ENCODE peak calls at places on chromosomes 1 and 21, in four cellular contexts. Q, H, F and N are unnamed samples. For H3K36me3, the result is how much of the 10 kb centered on the place peaks cover.

GRCh38 chr1:83725735-83726360 is 273.1 kb downstream of the TTLL7 start:
- DNase-seq in Q (no peak), H (no peak), F (no peak), N (no peak)

GRCh38 chr1:199096601-199097000 is 457.8 kb downstream of the PTPRC start:
- DNase-seq in Q (no peak), H (no peak), F (no peak), N (no peak)

GRCh38 chr1:154329152-154329521 is 3.8 kb downstream of the ATP8B2 start:
- DNase-seq in Q (no peak), H (no peak), F (no peak), N (no peak)

GRCh38 chr1:76068542-76068941 is 6.0 kb upstream of the ST6GALNAC3 start:
- DNase-seq in Q (no peak), H (no peak), F (no peak), N (no peak)

GRCh38 chr21:17105972-17106371 is 406.9 kb upstream of the CXADR start:
- DNase-seq in Q (no peak), H (no peak), F (no peak), N (no peak)

GRCh38 chr21:16302851-16303282 is 573.1 kb downstream of the USP25 start:
- DNase-seq in Q (no peak), H (peak), F (no peak), N (peak)

GRCh38 chr1:43605761-43606160 is 44.2 kb upstream of the KDM4A start:
- DNase-seq in Q (no peak), H (no peak), F (no peak), N (no peak)

GRCh38 chr1:94646151-94646643 is 104.6 kb upstream of the F3 start:
- DNase-seq in Q (no peak), H (no peak), F (no peak), N (no peak)

GRCh38 chr1:230356190-230356589 is 69.9 kb downstream of the PGBD5 start:
- DNase-seq in Q (no peak), H (no peak), F (no peak), N (no peak)

GRCh38 chr1:94358630-94359599 is 59.3 kb upstream of the ABCD3 start:
- DNase-seq in Q (peak), H (peak), F (no peak), N (no peak)

GRCh38 chr1:182054698-182055326 is 6.7 kb downstream of the ZNF648 start:
- DNase-seq in Q (no peak), H (no peak), F (no peak), N (peak)

GRCh38 chr1:229093258-229093540 is 177.7 kb upstream of the RAB4A start:
- DNase-seq in Q (no peak), H (no peak), F (no peak), N (no peak)

GRCh38 chr21:35036521-35037383 is 12.3 kb downstream of the RUNX1 start:
- DNase-seq in Q (no peak), H (no peak), F (no peak), N (no peak)
- H3K27ac ChIP-seq in Q (no peak), H (peak), F (peak), N (no peak)

DNA sequence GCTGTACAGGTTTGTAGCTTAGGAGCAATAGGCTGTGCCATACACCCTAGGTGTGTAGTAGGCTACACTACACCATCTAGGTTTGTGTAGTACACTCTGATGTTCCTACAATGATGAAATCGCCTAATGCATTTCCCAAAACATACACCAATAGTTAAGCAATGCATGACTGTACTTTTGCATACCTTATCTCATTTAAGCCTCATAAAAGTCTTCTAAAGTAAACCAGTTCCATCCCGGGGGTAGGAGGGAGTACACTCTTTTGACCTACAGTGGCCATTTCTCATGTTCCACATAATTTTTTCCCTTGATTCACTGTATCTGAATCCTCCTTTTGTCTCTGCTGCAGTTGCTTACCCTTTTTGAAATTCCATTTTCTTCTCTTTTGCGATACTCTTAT is 12.2 kb downstream of the TRMT13 start:
- DNase-seq in Q (no peak), H (no peak), F (no peak), N (no peak)
- H3K36me3 ChIP-seq in Q (half or more), H (half or more), F (under half), N (half or more)

GRCh38 chr1:28983091-28983490 is 68.7 kb downstream of the EPB41 start:
- DNase-seq in Q (no peak), H (no peak), F (no peak), N (no peak)
- H3K27ac ChIP-seq in Q (peak), H (no peak), F (no peak), N (no peak)

GRCh38 chr21:46254208-46254975 is 25.8 kb upstream of the LSS start:
- DNase-seq in Q (no peak), H (no peak), F (no peak), N (no peak)
- H3K36me3 ChIP-seq in Q (half or more), H (half or more), F (under half), N (half or more)

DNA sequence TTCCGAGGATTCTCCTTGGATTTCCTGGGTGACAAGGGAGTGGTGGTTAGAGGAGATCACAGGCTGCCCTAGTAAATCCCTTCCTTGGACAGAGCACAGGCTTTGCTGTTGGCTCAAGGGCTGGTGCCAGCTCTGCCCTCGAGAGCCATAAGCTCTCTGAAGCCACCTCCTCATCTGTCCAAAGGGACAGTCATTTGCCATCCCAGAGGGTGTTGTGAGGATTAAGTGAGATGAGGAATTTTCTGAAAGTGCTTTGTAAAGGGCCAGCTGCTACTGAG is 6.5 kb downstream of the TAGLN2 start:
- DNase-seq in Q (no peak), H (no peak), F (no peak), N (no peak)
- H3K27ac ChIP-seq in Q (no peak), H (peak), F (no peak), N (no peak)

GRCh38 chr1:10471411-10472219 is 714 bp downstream of the DFFA start:
- DNase-seq in Q (no peak), H (peak), F (no peak), N (no peak)

GRCh38 chr1:10472220-10473144 is at the start of gene DFFA:
- DNase-seq in Q (peak), H (peak), F (peak), N (peak)

GRCh38 chr1:10470043-10470442 is 2.3 kb downstream of the DFFA start:
- DNase-seq in Q (no peak), H (no peak), F (no peak), N (no peak)

DNA sequence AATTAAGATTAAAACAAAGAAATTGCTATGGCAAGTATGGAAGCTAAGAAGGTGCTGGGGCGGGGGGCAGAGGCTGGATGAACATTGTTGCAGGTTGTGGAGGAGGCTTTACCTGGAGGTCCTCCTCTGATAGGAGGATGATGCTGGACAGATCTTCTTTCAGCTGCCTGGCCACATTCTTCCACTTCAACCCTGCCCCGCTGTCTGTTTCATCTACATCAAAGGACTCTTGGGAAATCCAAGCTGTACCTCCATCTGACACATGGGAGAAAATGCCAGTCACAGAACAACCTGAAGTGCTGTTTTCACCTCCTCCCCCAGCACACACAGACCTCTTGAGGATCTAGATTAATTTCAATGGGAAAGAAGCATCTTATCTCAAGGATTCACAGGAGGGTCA is 5.3 kb downstream of the DFFA start:
- DNase-seq in Q (no peak), H (peak), F (no peak), N (no peak)
- H3K36me3 ChIP-seq in Q (half or more), H (half or more), F (under half), N (half or more)

GRCh38 chr1:3735683-3736070 is 16.6 kb upstream of the CCDC27 start:
- DNase-seq in Q (no peak), H (peak), F (no peak), N (no peak)
- H3K27ac ChIP-seq in Q (peak), H (no peak), F (no peak), N (no peak)

DNA sequence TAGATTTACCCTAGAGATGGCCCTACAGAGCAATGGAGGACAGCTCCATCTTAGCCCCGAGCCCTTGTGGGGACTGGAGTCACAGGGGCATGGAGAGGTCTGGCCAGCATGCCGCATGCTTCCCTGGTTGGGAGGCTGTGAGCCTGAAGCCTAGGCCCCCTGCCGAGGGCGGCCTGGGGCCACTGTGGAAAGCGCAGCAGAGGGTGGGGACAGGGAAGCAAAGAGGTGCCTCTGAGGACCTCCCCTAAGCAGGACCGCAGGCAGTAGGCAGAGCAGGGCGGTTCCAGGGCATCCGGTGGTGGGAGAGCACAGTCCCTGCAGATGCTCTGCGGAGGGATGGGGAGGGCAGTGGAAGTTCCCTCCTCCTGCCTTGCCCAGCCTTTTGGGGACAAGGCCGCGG is 26.5 kb upstream of the PEF1 start:
- DNase-seq in Q (no peak), H (no peak), F (no peak), N (no peak)
- H3K36me3 ChIP-seq in Q (under half), H (under half), F (under half), N (under half)